ENCODE peak calls at places on chromosomes 7 and 10, in four cellular contexts. M is psoas muscle, A is prostate gland, D is aorta. L is an unnamed sample.

GRCh38 chr10:115001506-115002381 is 63.7 kb downstream of the TRUB1 start:
- DNase-seq in D (no peak), M (peak; percentile 18), A (no peak), L (no peak)

GRCh38 chr10:13977861-13978843 is 352.6 kb downstream of the FRMD4A start:
- DNase-seq in A (no peak), D (no peak), M (no peak), L (no peak)

GRCh38 chr10:94010886-94011285 is 17.2 kb downstream of the PLCE1 start:
- DNase-seq in A (no peak), D (no peak), M (no peak), L (no peak)

GRCh38 chr10:3902054-3902808 is 117.2 kb upstream of the KLF6 start:
- DNase-seq in D (no peak), A (no peak), M (no peak), L (peak; percentile 33)

GRCh38 chr10:128375171-128375570 is 248.9 kb upstream of the MKI67 start:
- DNase-seq in A (no peak), D (no peak), M (no peak), L (no peak)

GRCh38 chr10:118662228-118663035 is 67.0 kb upstream of the PRLHR start:
- DNase-seq in D (no peak), M (no peak), A (no peak), L (no peak)

GRCh38 chr10:115171392-115171960 is 78.3 kb downstream of the ATRNL1 start:
- DNase-seq in M (no peak), D (no peak), A (no peak), L (no peak)

GRCh38 chr10:11882646-11883375 is 59.7 kb downstream of the PROSER2 start:
- DNase-seq in A (no peak), D (no peak), M (no peak), L (peak; percentile 7)

GRCh38 chr7:30224511-30225031 is 59.8 kb upstream of the ZNRF2 start:
- DNase-seq in D (no peak), A (no peak), M (no peak), L (no peak)

GRCh38 chr7:43119371-43120069 is 7.1 kb downstream of the HECW1 start:
- DNase-seq in D (no peak), M (no peak), A (no peak), L (no peak)

GRCh38 chr10:48316236-48316635 is 9.8 kb downstream of the MAPK8 start:
- DNase-seq in A (no peak), D (no peak), M (no peak), L (no peak)

GRCh38 chr7:130894146-130895005 is 160.4 kb upstream of the KLF14 start:
- DNase-seq in M (peak; percentile 91), D (peak; percentile 87), A (no peak), L (peak; percentile 76)

GRCh38 chr7:27424231-27424630 is 181.6 kb downstream of the EVX1 start:
- DNase-seq in A (peak; percentile 54), D (no peak), M (no peak), L (no peak)

GRCh38 chr10:86756511-86757109 is at the start of gene BMPR1A:
- DNase-seq in M (no peak), D (no peak), A (peak; percentile 89), L (no peak)

GRCh38 chr10:77979221-77979620 is 50.1 kb downstream of the POLR3A start:
- DNase-seq in D (no peak), M (no peak), A (no peak), L (no peak)
- H3K36me3 ChIP-seq in D (peaks cover 7% of the 10 kb centered on the region), M (peaks cover 75% of the 10 kb centered on the region), A (peaks cover 22% of the 10 kb centered on the region), L (peaks cover 71% of the 10 kb centered on the region)

GRCh38 chr7:57201021-57201894 is 69.0 kb upstream of the ZNF479 start:
- DNase-seq in M (no peak), D (peak; percentile 65), A (no peak), L (no peak)

GRCh38 chr7:57204411-57204811 is 72.2 kb upstream of the ZNF479 start:
- DNase-seq in A (no peak), D (peak; percentile 39), M (no peak), L (no peak)

GRCh38 chr7:57203161-57203791 is 71.0 kb upstream of the ZNF479 start:
- DNase-seq in M (no peak), A (no peak), D (peak; percentile 73), L (no peak)

GRCh38 chr7:57202274-57202673 is 70.0 kb upstream of the ZNF479 start:
- DNase-seq in D (peak; percentile 45), M (no peak), A (no peak), L (no peak)

DNA sequence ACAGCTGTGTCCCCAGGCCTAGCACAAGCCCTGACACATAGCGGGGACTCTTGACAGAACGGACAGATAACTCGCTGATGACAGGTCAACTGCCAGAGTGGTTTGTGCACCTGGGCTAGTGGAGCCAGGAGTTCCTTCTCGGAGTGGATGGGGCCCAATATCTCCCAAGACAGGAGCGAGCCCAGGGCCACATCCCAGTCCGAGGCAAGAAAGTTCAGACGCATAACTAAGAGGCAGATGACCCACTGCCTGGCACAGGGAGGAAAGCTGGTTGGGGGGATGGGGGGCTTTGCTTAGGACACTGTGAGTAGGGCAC is 69.6 kb upstream of the ZNF479 start:
- DNase-seq in A (no peak), D (peak; percentile 54), M (no peak), L (no peak)
- H3K9me3 ChIP-seq in A (no peaks in the 10 kb centered on the region), D (peaks cover 7% of the 10 kb centered on the region), M (peaks cover 4% of the 10 kb centered on the region), L (peaks cover 15% of the 10 kb centered on the region)

GRCh38 chr7:4009720-4010119 is 672.4 kb upstream of the FOXK1 start:
- DNase-seq in D (no peak), M (no peak), A (no peak), L (no peak)
- H3K36me3 ChIP-seq in D (no peaks in the 10 kb centered on the region), M (no peaks in the 10 kb centered on the region), A (no peaks in the 10 kb centered on the region), L (no peaks in the 10 kb centered on the region)

GRCh38 chr7:158475036-158475678 is 112.5 kb downstream of the PTPRN2 start:
- DNase-seq in A (no peak), M (no peak), D (no peak), L (no peak)

GRCh38 chr7:158475679-158476052 is 112.0 kb downstream of the PTPRN2 start:
- DNase-seq in M (no peak), A (no peak), D (no peak), L (no peak)

GRCh38 chr7:158474488-158474887 is 113.1 kb downstream of the PTPRN2 start:
- DNase-seq in M (no peak), D (no peak), A (no peak), L (no peak)

GRCh38 chr7:158477866-158478265 is 109.8 kb downstream of the PTPRN2 start:
- DNase-seq in A (no peak), D (no peak), M (no peak), L (no peak)

DNA sequence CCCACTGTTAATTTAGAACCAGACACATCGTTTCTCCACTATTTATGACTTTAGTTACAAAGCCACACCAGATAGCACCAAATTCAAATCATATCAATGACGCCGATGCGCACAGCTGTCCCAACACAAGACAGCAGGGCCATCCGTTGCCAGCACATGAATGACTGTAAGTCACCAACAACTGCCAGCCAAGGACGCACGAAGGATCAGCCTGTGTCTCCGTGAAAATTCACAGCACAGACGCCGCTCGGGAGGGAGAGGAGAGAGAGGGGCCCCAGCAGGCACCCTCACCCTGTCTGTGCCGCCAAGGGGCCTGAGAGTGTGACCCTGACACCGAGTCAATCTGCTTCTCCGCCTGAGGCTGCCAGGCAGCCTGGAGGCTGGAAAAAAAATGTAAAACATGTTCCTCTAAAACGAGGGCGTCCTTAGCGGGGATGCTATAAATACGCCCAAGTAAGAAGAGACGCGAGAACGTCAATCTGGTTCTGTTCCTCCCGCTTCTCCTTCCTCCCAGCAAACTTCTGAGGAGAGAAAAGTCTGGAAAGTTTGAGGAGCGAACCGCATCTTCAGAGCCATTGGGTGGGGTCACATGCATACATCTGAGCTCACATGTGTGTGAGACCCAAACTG is 111.2 kb downstream of the PTPRN2 start:
- DNase-seq in M (no peak), D (no peak), A (no peak), L (no peak)
- H3K9me3 ChIP-seq in M (no peaks in the 10 kb centered on the region), D (peaks cover 11% of the 10 kb centered on the region), A (no peaks in the 10 kb centered on the region), L (no peaks in the 10 kb centered on the region)

DNA sequence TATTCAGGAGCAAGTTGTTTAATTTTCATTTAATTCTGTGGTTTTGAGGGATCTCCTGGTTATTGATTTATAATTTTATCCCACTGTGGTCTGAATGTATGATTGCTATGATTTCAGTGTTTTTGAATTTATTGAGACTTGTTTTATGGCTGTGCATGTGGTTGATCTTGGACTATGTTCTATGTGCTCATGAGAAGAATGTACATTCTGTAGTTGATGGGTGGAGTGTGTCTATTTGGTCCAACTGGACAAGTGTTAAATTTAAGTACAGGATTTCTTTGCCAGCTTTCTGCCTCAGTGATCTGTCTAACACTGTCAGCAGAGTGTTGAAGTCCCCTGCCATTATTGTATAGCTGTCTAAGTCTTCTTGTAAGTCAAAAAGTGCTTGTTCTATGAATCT is 34.8 kb upstream of the KIF5B start:
- DNase-seq in D (no peak), A (no peak), M (no peak), L (no peak)
- H3K36me3 ChIP-seq in D (no peaks in the 10 kb centered on the region), A (no peaks in the 10 kb centered on the region), M (no peaks in the 10 kb centered on the region), L (no peaks in the 10 kb centered on the region)